ENCODE peak calls at places on chromosomes 3 and 15, in six cellular contexts. I is WTC11, H is H4, B is lower lobe of right lung, N is kidney tubule cell, F is lower leg skin. C is an unnamed sample.

GRCh38 chr3:107065094-107065861 is 312.0 kb upstream of the CCDC54 start:
- DNase-seq in I (no peak), H (no peak), B (no peak), N (peak), F (no peak), C (no peak)

GRCh38 chr15:53693729-53694533 is 65.5 kb downstream of the WDR72 start:
- DNase-seq in I (no peak), H (peak), B (peak), N (peak), F (peak), C (peak)

GRCh38 chr3:122233109-122233952 is 49.9 kb downstream of the CASR start:
- DNase-seq in I (no peak), H (no peak), B (peak), N (no peak), F (peak), C (no peak)

GRCh38 chr3:64518950-64519349 is 168.8 kb downstream of the ADAMTS9 start:
- DNase-seq in I (no peak), H (no peak), B (no peak), N (no peak), F (no peak), C (no peak)

GRCh38 chr3:158420654-158421396 is 150.2 kb upstream of the MLF1 start:
- DNase-seq in I (no peak), H (no peak), B (no peak), N (peak), F (peak), C (no peak)

GRCh38 chr3:14863324-14864100 is 44.8 kb downstream of the FGD5 start:
- DNase-seq in I (peak), H (no peak), B (no peak), N (no peak), F (no peak), C (no peak)

GRCh38 chr3:37227870-37228549 is 53.6 kb upstream of the LRRFIP2 start:
- DNase-seq in I (no peak), H (no peak), B (no peak), N (no peak), F (no peak), C (no peak)

GRCh38 chr15:24848050-24848449 is 106.7 kb upstream of the SNRPN start:
- DNase-seq in I (peak), H (peak), B (no peak), N (peak), F (no peak), C (no peak)

GRCh38 chr3:153029350-153029749 is 132.7 kb upstream of the RAP2B start:
- DNase-seq in I (no peak), H (no peak), B (no peak), N (peak), F (no peak), C (no peak)

GRCh38 chr3:127124135-127124534 is 68.8 kb upstream of the PRR23E start:
- DNase-seq in I (no peak), H (no peak), B (no peak), N (no peak), F (no peak), C (no peak)

GRCh38 chr15:84633311-84634227 is 20.5 kb downstream of the WDR73 start:
- DNase-seq in I (peak), H (no peak), B (peak), N (peak), F (peak), C (peak)

C was measured in uterus.